ENCODE peak calls at places on chromosome 12, in nine cellular contexts. One of them, this sample, is unnamed.

GRCh38 chr12:31521972-31522371 is 69.0 kb downstream of the DENND5B start:
- DNase-seq in memory B cell: no peak
- DNase-seq in body of pancreas: no peak
- DNase-seq in effector CD4-positive, alpha-beta T cell: no peak
- DNase-seq in T-helper 2 cell: no peak
- DNase-seq in astrocyte of the spinal cord: peak; percentile 33
- DNase-seq in activated T-helper 1 cell treated with anti-CD3 and anti-CD28 coated beads, Interleukin-12 subunit alpha, Interleukin-12 subunit beta, Interleukin-2, Interleukin-4 antibody, amounts not matched to agents 30 ng/mL and 10 ng/mL and 1 ng/mL, durations not matched to agents 14 hours and 24 hours and 36 hours: no peak
- DNase-seq in left ventricle myocardium inferior: no peak
- DNase-seq in type B pancreatic cell: no peak
- DNase-seq in this sample: no peak

GRCh38 chr12:73274972-73275371 is 1002.8 kb downstream of the TRHDE start:
- DNase-seq in memory B cell: no peak
- DNase-seq in type B pancreatic cell: no peak
- DNase-seq in astrocyte of the spinal cord: no peak
- DNase-seq in left ventricle myocardium inferior: no peak
- DNase-seq in effector CD4-positive, alpha-beta T cell: no peak
- DNase-seq in activated T-helper 1 cell treated with anti-CD3 and anti-CD28 coated beads, Interleukin-12 subunit alpha, Interleukin-12 subunit beta, Interleukin-2, Interleukin-4 antibody, amounts not matched to agents 30 ng/mL and 10 ng/mL and 1 ng/mL, durations not matched to agents 14 hours and 24 hours and 36 hours: no peak
- DNase-seq in body of pancreas: no peak
- DNase-seq in T-helper 2 cell: no peak
- DNase-seq in this sample: no peak

GRCh38 chr12:51345681-51346080 is 798 bp downstream of the CELA1 start:
- DNase-seq in memory B cell: no peak
- DNase-seq in astrocyte of the spinal cord: peak; percentile 33
- DNase-seq in T-helper 2 cell: no peak
- DNase-seq in effector CD4-positive, alpha-beta T cell: no peak
- DNase-seq in body of pancreas: no peak
- DNase-seq in activated T-helper 1 cell treated with anti-CD3 and anti-CD28 coated beads, Interleukin-12 subunit alpha, Interleukin-12 subunit beta, Interleukin-2, Interleukin-4 antibody, amounts not matched to agents 30 ng/mL and 10 ng/mL and 1 ng/mL, durations not matched to agents 14 hours and 24 hours and 36 hours: no peak
- DNase-seq in left ventricle myocardium inferior: no peak
- DNase-seq in type B pancreatic cell: no peak
- DNase-seq in this sample: no peak

GRCh38 chr12:121267822-121268221 is 28.7 kb downstream of the CAMKK2 start:
- DNase-seq in effector CD4-positive, alpha-beta T cell: no peak
- DNase-seq in body of pancreas: no peak
- DNase-seq in T-helper 2 cell: no peak
- DNase-seq in astrocyte of the spinal cord: no peak
- DNase-seq in memory B cell: no peak
- DNase-seq in type B pancreatic cell: no peak
- DNase-seq in left ventricle myocardium inferior: no peak
- DNase-seq in activated T-helper 1 cell treated with anti-CD3 and anti-CD28 coated beads, Interleukin-12 subunit alpha, Interleukin-12 subunit beta, Interleukin-2, Interleukin-4 antibody, amounts not matched to agents 30 ng/mL and 10 ng/mL and 1 ng/mL, durations not matched to agents 14 hours and 24 hours and 36 hours: no peak
- DNase-seq in this sample: no peak

GRCh38 chr12:14824012-14824634 is 10.1 kb upstream of the SMCO3 start:
- DNase-seq in type B pancreatic cell: no peak
- DNase-seq in activated T-helper 1 cell treated with anti-CD3 and anti-CD28 coated beads, Interleukin-12 subunit alpha, Interleukin-12 subunit beta, Interleukin-2, Interleukin-4 antibody, amounts not matched to agents 30 ng/mL and 10 ng/mL and 1 ng/mL, durations not matched to agents 14 hours and 24 hours and 36 hours: no peak
- DNase-seq in memory B cell: no peak
- DNase-seq in T-helper 2 cell: no peak
- DNase-seq in effector CD4-positive, alpha-beta T cell: no peak
- DNase-seq in astrocyte of the spinal cord: no peak
- DNase-seq in left ventricle myocardium inferior: no peak
- DNase-seq in body of pancreas: no peak
- DNase-seq in this sample: no peak

GRCh38 chr12:44078273-44078672 is 242.4 kb downstream of the TMEM117 start:
- DNase-seq in type B pancreatic cell: no peak
- DNase-seq in astrocyte of the spinal cord: no peak
- DNase-seq in T-helper 2 cell: no peak
- DNase-seq in effector CD4-positive, alpha-beta T cell: no peak
- DNase-seq in activated T-helper 1 cell treated with anti-CD3 and anti-CD28 coated beads, Interleukin-12 subunit alpha, Interleukin-12 subunit beta, Interleukin-2, Interleukin-4 antibody, amounts not matched to agents 30 ng/mL and 10 ng/mL and 1 ng/mL, durations not matched to agents 14 hours and 24 hours and 36 hours: no peak
- DNase-seq in memory B cell: no peak
- DNase-seq in left ventricle myocardium inferior: no peak
- DNase-seq in body of pancreas: no peak
- DNase-seq in this sample: no peak

GRCh38 chr12:65665817-65666216 is 158.5 kb upstream of the HMGA2 start:
- DNase-seq in body of pancreas: no peak
- DNase-seq in type B pancreatic cell: no peak
- DNase-seq in astrocyte of the spinal cord: no peak
- DNase-seq in T-helper 2 cell: no peak
- DNase-seq in memory B cell: no peak
- DNase-seq in effector CD4-positive, alpha-beta T cell: no peak
- DNase-seq in activated T-helper 1 cell treated with anti-CD3 and anti-CD28 coated beads, Interleukin-12 subunit alpha, Interleukin-12 subunit beta, Interleukin-2, Interleukin-4 antibody, amounts not matched to agents 30 ng/mL and 10 ng/mL and 1 ng/mL, durations not matched to agents 14 hours and 24 hours and 36 hours: no peak
- DNase-seq in left ventricle myocardium inferior: no peak
- DNase-seq in this sample: no peak

GRCh38 chr12:94951071-94951639 is 52.3 kb downstream of the NDUFA12 start:
- DNase-seq in body of pancreas: no peak
- DNase-seq in memory B cell: no peak
- DNase-seq in astrocyte of the spinal cord: no peak
- DNase-seq in left ventricle myocardium inferior: no peak
- DNase-seq in effector CD4-positive, alpha-beta T cell: no peak
- DNase-seq in type B pancreatic cell: no peak
- DNase-seq in activated T-helper 1 cell treated with anti-CD3 and anti-CD28 coated beads, Interleukin-12 subunit alpha, Interleukin-12 subunit beta, Interleukin-2, Interleukin-4 antibody, amounts not matched to agents 30 ng/mL and 10 ng/mL and 1 ng/mL, durations not matched to agents 14 hours and 24 hours and 36 hours: no peak
- DNase-seq in T-helper 2 cell: no peak
- DNase-seq in this sample: no peak

GRCh38 chr12:78392918-78393317 is 471.7 kb upstream of the SYT1 start:
- DNase-seq in left ventricle myocardium inferior: no peak
- DNase-seq in memory B cell: no peak
- DNase-seq in type B pancreatic cell: no peak
- DNase-seq in effector CD4-positive, alpha-beta T cell: no peak
- DNase-seq in astrocyte of the spinal cord: peak; percentile 44
- DNase-seq in activated T-helper 1 cell treated with anti-CD3 and anti-CD28 coated beads, Interleukin-12 subunit alpha, Interleukin-12 subunit beta, Interleukin-2, Interleukin-4 antibody, amounts not matched to agents 30 ng/mL and 10 ng/mL and 1 ng/mL, durations not matched to agents 14 hours and 24 hours and 36 hours: no peak
- DNase-seq in T-helper 2 cell: no peak
- DNase-seq in body of pancreas: no peak
- DNase-seq in this sample: no peak

GRCh38 chr12:91111366-91112321 is at the start of gene LUM:
- DNase-seq in effector CD4-positive, alpha-beta T cell: no peak
- DNase-seq in type B pancreatic cell: no peak
- DNase-seq in body of pancreas: no peak
- DNase-seq in T-helper 2 cell: no peak
- DNase-seq in astrocyte of the spinal cord: peak; percentile 72
- DNase-seq in left ventricle myocardium inferior: peak; percentile 25
- DNase-seq in memory B cell: no peak
- DNase-seq in activated T-helper 1 cell treated with anti-CD3 and anti-CD28 coated beads, Interleukin-12 subunit alpha, Interleukin-12 subunit beta, Interleukin-2, Interleukin-4 antibody, amounts not matched to agents 30 ng/mL and 10 ng/mL and 1 ng/mL, durations not matched to agents 14 hours and 24 hours and 36 hours: no peak
- DNase-seq in this sample: no peak

GRCh38 chr12:58728397-58728796 is 191.9 kb downstream of the LRIG3 start:
- DNase-seq in activated T-helper 1 cell treated with anti-CD3 and anti-CD28 coated beads, Interleukin-12 subunit alpha, Interleukin-12 subunit beta, Interleukin-2, Interleukin-4 antibody, amounts not matched to agents 30 ng/mL and 10 ng/mL and 1 ng/mL, durations not matched to agents 14 hours and 24 hours and 36 hours: no peak
- DNase-seq in left ventricle myocardium inferior: no peak
- DNase-seq in memory B cell: no peak
- DNase-seq in astrocyte of the spinal cord: peak; percentile 14
- DNase-seq in type B pancreatic cell: no peak
- DNase-seq in effector CD4-positive, alpha-beta T cell: no peak
- DNase-seq in body of pancreas: no peak
- DNase-seq in T-helper 2 cell: no peak
- DNase-seq in this sample: no peak

This sample was measured in GM12892.